ENCODE peak calls at places on chromosomes 11 and 22, in ten cellular contexts. L is A549, D is fibroblast of mammary gland, Y is fibroblast of the aortic adventitia, S is mammary epithelial cell, E is GM12865, W is pancreas, N is body of pancreas, M is stomach, H is type B pancreatic cell. A is an unnamed sample.

GRCh38 chr22:20435436-20436308 is 2.0 kb downstream of the SCARF2 start:
- DNase-seq in D (no peak), M (no peak), N (no peak), E (no peak), Y (no peak), L (no peak), H (no peak), W (peak), S (no peak), A (no peak)

GRCh38 chr22:37860796-37861421 is 11.7 kb downstream of the EIF3L start:
- DNase-seq in M (peak), L (no peak), W (no peak), D (no peak), N (peak), Y (no peak), H (no peak), S (no peak), E (no peak), A (no peak)

GRCh38 chr11:128731041-128731663 is 37.3 kb downstream of the FLI1 start:
- DNase-seq in D (no peak), Y (no peak), M (no peak), N (no peak), E (peak), L (no peak), H (no peak), W (no peak), S (no peak), A (no peak)

GRCh38 chr22:30254307-30254706 is 7.7 kb upstream of the LIF start:
- DNase-seq in W (no peak), N (no peak), S (no peak), D (no peak), H (no peak), L (no peak), Y (no peak), M (no peak), E (no peak), A (peak)

GRCh38 chr22:47797546-47797945 is 1035.1 kb downstream of the TBC1D22A start:
- DNase-seq in N (no peak), W (no peak), H (peak), Y (no peak), D (no peak), M (no peak), L (no peak), S (no peak), E (no peak), A (no peak)

GRCh38 chr11:46248270-46249102 is 29.0 kb upstream of the CREB3L1 start:
- DNase-seq in N (no peak), L (peak), W (no peak), S (peak), D (peak), M (no peak), E (no peak), H (no peak), Y (peak), A (no peak)

GRCh38 chr11:115447273-115447864 is 56.8 kb downstream of the CADM1 start:
- DNase-seq in L (no peak), D (no peak), W (no peak), S (no peak), E (no peak), H (no peak), N (no peak), Y (no peak), M (no peak), A (no peak)

GRCh38 chr11:109347304-109347703 is 74.7 kb upstream of the C11orf87 start:
- DNase-seq in Y (no peak), D (no peak), M (no peak), E (no peak), H (no peak), S (no peak), L (no peak), W (no peak), N (no peak), A (no peak)

GRCh38 chr11:113242767-113243397 is 71.5 kb upstream of the TTC12 start:
- DNase-seq in L (no peak), S (peak), D (peak), N (peak), Y (peak), E (peak), M (no peak), H (no peak), W (no peak), A (no peak)

GRCh38 chr11:33674035-33674814 is 26.4 kb downstream of the C11orf91 start:
- DNase-seq in D (peak), S (no peak), M (no peak), H (no peak), L (no peak), N (no peak), W (no peak), E (no peak), Y (peak), A (no peak)

GRCh38 chr22:22988150-22988549 is 82.2 kb upstream of the GNAZ start:
- DNase-seq in N (no peak), M (no peak), H (no peak), E (no peak), Y (no peak), L (no peak), W (no peak), D (no peak), S (no peak), A (no peak)

GRCh38 chr11:111870522-111870886 is 877 bp downstream of the ALG9 start:
- DNase-seq in W (no peak), H (no peak), D (no peak), L (no peak), E (no peak), M (no peak), S (no peak), Y (no peak), N (no peak), A (no peak)

GRCh38 chr11:25094085-25094802 is 597.4 kb downstream of the LUZP2 start:
- DNase-seq in Y (no peak), M (no peak), E (no peak), N (no peak), W (peak), L (no peak), D (no peak), H (no peak), S (no peak), A (no peak)

GRCh38 chr22:23251445-23252093 is 71.3 kb downstream of the BCR start:
- DNase-seq in H (no peak), S (peak), W (no peak), M (peak), E (peak), D (peak), N (peak), L (peak), Y (peak), A (peak)

GRCh38 chr22:26292667-26292995 is 123.4 kb downstream of the SEZ6L start:
- DNase-seq in Y (no peak), S (no peak), H (no peak), W (no peak), M (no peak), D (no peak), E (no peak), L (no peak), N (no peak), A (no peak)

GRCh38 chr11:2208691-2209369 is 37.2 kb upstream of the TH start:
- DNase-seq in N (peak), E (no peak), D (no peak), S (peak), H (peak), L (peak), Y (no peak), W (peak), M (peak), A (no peak)

GRCh38 chr11:14309425-14310192 is 49.4 kb downstream of the RRAS2 start:
- DNase-seq in W (no peak), M (no peak), D (peak), E (peak), L (no peak), H (no peak), N (no peak), S (no peak), Y (no peak), A (no peak)

GRCh38 chr11:62601114-62601363 is 626 bp downstream of the MTA2 start:
- DNase-seq in H (no peak), E (peak), Y (no peak), L (no peak), M (peak), S (no peak), N (peak), D (no peak), W (peak), A (no peak)

GRCh38 chr22:23058063-23058462 is 12.3 kb upstream of the GNAZ start:
- DNase-seq in Y (no peak), M (peak), D (no peak), H (no peak), E (no peak), L (no peak), N (no peak), W (peak), S (no peak), A (no peak)

GRCh38 chr11:126163074-126163700 is 48.3 kb downstream of the RPUSD4 start:
- DNase-seq in W (peak), L (peak), Y (peak), H (no peak), N (no peak), D (peak), E (no peak), S (peak), M (no peak), A (no peak)

GRCh38 chr11:116615211-116615865 is 157.4 kb downstream of the BUD13 start:
- DNase-seq in D (no peak), N (no peak), L (no peak), M (no peak), E (no peak), Y (no peak), S (no peak), W (no peak), H (peak), A (no peak)

GRCh38 chr11:118910309-118911112 is 15.2 kb downstream of the BCL9L start:
- DNase-seq in D (peak), M (peak), N (peak), S (peak), Y (peak), W (peak), E (no peak), H (peak), L (peak), A (peak)

GRCh38 chr22:24807284-24807950 is 1.4 kb downstream of the SGSM1 start:
- DNase-seq in E (no peak), M (no peak), N (no peak), Y (no peak), D (peak), W (no peak), L (peak), H (no peak), S (no peak), A (no peak)

GRCh38 chr11:117520201-117520600 is 192.5 kb downstream of the CEP164 start:
- DNase-seq in S (no peak), M (no peak), N (no peak), W (no peak), D (peak), L (no peak), E (peak), H (no peak), Y (no peak), A (no peak)

GRCh38 chr11:9138612-9139579 is 47.5 kb upstream of the SCUBE2 start:
- DNase-seq in N (peak), S (peak), W (no peak), H (no peak), Y (peak), D (peak), M (peak), E (no peak), L (peak), A (peak)

GRCh38 chr11:121236115-121237001 is 56.2 kb upstream of the SC5D start:
- DNase-seq in D (no peak), W (no peak), L (no peak), M (no peak), H (no peak), E (peak), S (no peak), Y (peak), N (no peak), A (no peak)

GRCh38 chr11:45859661-45860140 is 12.4 kb downstream of the CRY2 start:
- DNase-seq in S (peak), Y (peak), E (no peak), H (no peak), M (peak), W (peak), L (no peak), N (peak), D (peak), A (no peak)

GRCh38 chr11:133951484-133952198 is 5.1 kb downstream of the IGSF9B start:
- DNase-seq in M (no peak), W (no peak), L (no peak), S (no peak), Y (peak), D (no peak), N (no peak), H (no peak), E (no peak), A (no peak)

GRCh38 chr11:123298488-123299447 is 103.7 kb upstream of the CLMP start:
- DNase-seq in D (no peak), W (no peak), M (no peak), H (no peak), N (no peak), E (no peak), Y (no peak), L (no peak), S (no peak), A (no peak)

GRCh38 chr11:37881741-37882140 is 1283.7 kb upstream of the RAG2 start:
- DNase-seq in N (no peak), L (no peak), D (no peak), S (peak), H (no peak), E (no peak), Y (no peak), W (no peak), M (no peak), A (no peak)

GRCh38 chr11:59923813-59924212 is 14.4 kb upstream of the OOSP1 start:
- DNase-seq in N (no peak), H (no peak), M (no peak), L (no peak), D (no peak), E (no peak), W (no peak), S (no peak), Y (peak), A (no peak)

GRCh38 chr11:75703709-75704237 is 13.9 kb upstream of the MOGAT2 start:
- DNase-seq in D (no peak), S (no peak), M (no peak), L (no peak), W (no peak), N (no peak), H (no peak), E (no peak), Y (no peak), A (no peak)

GRCh38 chr11:133078591-133079179 is 453.6 kb downstream of the OPCML start:
- DNase-seq in H (no peak), M (peak), N (peak), W (peak), Y (peak), D (peak), E (peak), L (peak), S (peak), A (peak)

GRCh38 chr11:132028380-132029240 is 658.2 kb downstream of the NTM start:
- DNase-seq in S (no peak), N (no peak), W (no peak), E (peak), H (no peak), M (peak), L (peak), D (peak), Y (peak), A (peak)

GRCh38 chr22:20905415-20906386 is 11.5 kb upstream of the CRKL start:
- DNase-seq in W (no peak), Y (no peak), H (no peak), L (no peak), M (no peak), D (peak), S (peak), N (no peak), E (no peak), A (no peak)

GRCh38 chr11:114049050-114049449 is 10.5 kb upstream of the ZBTB16 start:
- DNase-seq in Y (no peak), S (no peak), M (no peak), N (no peak), E (no peak), D (no peak), W (peak), L (no peak), H (no peak), A (no peak)

GRCh38 chr11:107587306-107587979 is 3.5 kb upstream of the ELMOD1 start:
- DNase-seq in H (no peak), N (no peak), E (no peak), M (no peak), L (no peak), D (peak), S (peak), W (no peak), Y (peak), A (no peak)

GRCh38 chr11:96035031-96035743 is 111.3 kb upstream of the MTMR2 start:
- DNase-seq in Y (no peak), L (no peak), M (no peak), E (no peak), W (no peak), N (no peak), D (no peak), S (no peak), H (no peak), A (no peak)

GRCh38 chr11:96035744-96036087 is 111.8 kb upstream of the MTMR2 start:
- DNase-seq in H (no peak), S (no peak), E (no peak), M (no peak), W (no peak), D (no peak), L (no peak), Y (no peak), N (no peak), A (no peak)

GRCh38 chr11:96038046-96038445 is 114.1 kb upstream of the MTMR2 start:
- DNase-seq in L (no peak), Y (no peak), N (no peak), E (no peak), H (no peak), M (no peak), W (no peak), S (peak), D (no peak), A (no peak)

GRCh38 chr11:96036863-96037262 is 113.0 kb upstream of the MTMR2 start:
- DNase-seq in E (no peak), L (no peak), N (no peak), S (no peak), M (no peak), H (no peak), D (no peak), W (no peak), Y (no peak), A (no peak)

DNA sequence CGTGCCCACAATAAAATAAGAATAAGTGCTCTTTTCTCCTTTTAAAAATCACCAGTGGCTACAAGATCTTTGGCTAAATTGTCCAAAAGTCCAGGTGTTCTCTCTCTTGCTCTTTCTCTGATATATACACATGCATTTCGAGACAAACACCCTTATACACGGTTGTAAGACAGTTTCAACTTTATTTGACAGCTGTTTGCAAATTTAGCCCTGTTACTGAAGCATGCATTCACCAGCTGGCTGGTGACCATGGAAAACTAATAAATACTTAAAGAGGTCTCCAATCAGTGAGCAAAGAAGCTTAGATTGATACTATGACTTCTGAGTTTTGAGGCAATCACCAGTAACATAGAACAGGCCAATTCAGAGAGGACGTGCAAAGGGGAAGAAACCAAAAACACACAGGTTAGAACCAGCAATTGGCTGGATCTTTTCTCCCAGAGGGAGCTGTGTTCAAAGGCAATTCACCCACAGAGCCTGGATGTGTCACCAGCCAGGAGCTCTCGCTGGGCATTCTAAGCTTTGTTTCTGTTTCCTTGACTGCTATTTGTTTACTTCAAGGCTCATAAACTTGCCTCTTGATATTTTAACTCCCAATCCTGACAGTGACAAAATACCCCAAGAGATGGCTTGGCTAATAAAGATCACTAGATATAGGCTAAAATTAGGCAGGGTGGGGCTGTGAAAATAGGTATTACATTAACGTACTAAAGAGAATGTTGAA is 113.5 kb upstream of the MTMR2 start:
- DNase-seq in Y (no peak), H (no peak), L (peak), W (no peak), M (no peak), S (peak), D (peak), E (no peak), N (no peak), A (peak)
- TF ChIP-seq CTCF in Y (no peak), H (no peak), L (no peak), W (no peak), M (no peak), S (no peak), D (no peak), E (no peak), N (no peak), A (no peak)

DNA sequence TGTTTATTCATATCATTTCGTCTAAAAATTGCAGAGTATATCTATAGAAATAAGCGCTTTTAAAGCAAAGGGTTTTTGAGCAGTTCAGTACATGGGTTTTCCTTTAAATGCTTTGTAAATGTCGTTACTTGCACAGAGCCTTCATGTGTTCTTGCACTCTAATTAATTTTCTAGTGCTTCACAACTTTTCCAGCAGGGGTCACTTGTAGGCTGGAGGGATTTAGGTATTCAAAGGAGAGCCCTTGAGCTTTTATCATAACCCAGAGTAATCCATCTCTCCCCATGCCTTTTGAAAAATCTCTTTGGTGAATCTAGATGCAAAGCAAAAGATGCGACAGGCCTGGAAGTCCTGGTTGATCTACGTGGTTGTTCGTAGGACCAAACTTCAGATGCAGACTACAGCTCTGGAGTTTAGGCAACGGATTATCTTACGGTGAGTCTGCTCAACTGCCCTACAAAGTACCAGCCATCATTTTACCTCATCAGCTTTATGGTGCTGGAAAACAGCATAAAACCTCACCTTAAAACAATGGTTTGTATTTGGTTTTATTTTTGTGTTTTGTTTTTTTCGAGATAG is 60.4 kb downstream of the SFI1 start:
- DNase-seq in E (peak), W (no peak), L (peak), Y (peak), S (peak), N (peak), D (peak), M (no peak), H (no peak), A (peak)
- TF ChIP-seq CTCF in E (peak), W (peak), L (peak), Y (peak), S (peak), N (peak), D (peak), M (no peak), H (peak), A (peak)

DNA sequence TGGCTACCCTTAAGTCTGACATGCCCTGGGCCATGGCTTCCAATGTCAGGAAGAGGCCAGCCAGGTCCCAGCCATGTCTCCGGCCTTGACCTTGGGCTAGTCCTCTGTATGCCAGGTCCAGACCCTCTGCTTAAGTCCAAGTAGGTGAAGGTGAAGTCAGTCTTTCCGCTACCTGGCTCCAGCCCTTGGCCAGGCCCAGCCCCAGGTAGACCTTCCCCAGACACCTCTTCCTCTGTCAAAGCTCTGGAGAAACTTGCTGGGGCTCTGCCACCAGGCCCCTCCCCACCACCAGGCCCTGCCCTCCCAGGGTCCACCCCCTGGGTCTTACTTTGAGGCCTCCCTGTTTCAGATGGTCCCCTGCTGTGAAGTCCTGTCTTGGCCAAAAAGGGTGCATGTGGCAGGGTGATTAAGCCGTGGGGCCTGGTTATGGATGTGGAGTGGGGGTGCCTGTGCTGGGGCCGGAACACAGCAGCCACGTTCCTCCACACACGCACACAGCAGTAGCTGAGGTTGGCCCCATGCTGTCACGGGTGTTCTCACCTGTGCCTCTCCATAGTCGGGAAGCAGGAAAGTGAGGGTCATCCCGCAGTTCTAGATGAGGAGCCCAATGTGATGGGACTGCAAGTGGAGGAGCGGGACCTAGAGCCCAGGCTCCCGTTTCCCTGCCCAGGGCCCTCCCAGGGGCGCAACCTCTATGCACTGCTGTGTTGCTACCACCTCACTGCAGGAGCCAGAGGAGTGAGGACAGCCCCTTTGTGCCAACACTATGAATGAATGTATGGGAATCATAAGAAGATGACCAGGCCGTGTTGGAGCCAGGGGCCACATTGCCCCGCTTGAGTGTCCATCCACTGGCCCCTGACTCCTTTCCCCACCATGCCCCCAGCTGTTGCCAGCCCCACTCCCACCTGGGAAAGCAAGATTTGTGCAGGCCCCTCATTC is 72.2 kb downstream of the LINC01488 start:
- DNase-seq in D (no peak), Y (no peak), M (no peak), W (no peak), H (no peak), S (no peak), N (no peak), L (no peak), E (no peak), A (no peak)
- TF ChIP-seq CTCF in D (no peak), Y (no peak), M (no peak), W (no peak), H (no peak), S (no peak), N (no peak), L (no peak), E (no peak), A (no peak)

GRCh38 chr11:72752088-72752914 is at the start of gene ARAP1:
- DNase-seq in S (peak), L (peak), Y (peak), N (peak), H (no peak), E (peak), D (peak), W (peak), M (peak), A (peak)
- TF ChIP-seq CTCF in S (no peak), L (no peak), Y (peak), N (no peak), H (no peak), E (peak), D (no peak), W (no peak), M (no peak), A (no peak)

A was measured in Calu3.